ENCODE peak calls at places on chromosomes 4 and X, in seven cellular contexts. One of them, this sample, is unnamed.

GRCh38 chrX:137423241-137423640 is 142.7 kb upstream of the ZIC3 start:
- DNase-seq in suprapubic skin: no peak
- DNase-seq in CD8-positive, alpha-beta memory T cell: no peak
- DNase-seq in CD4-positive, alpha-beta memory T cell: no peak
- DNase-seq in HCT116: no peak
- DNase-seq in fibroblast of mammary gland: no peak
- DNase-seq in BJ: no peak
- DNase-seq in this sample: no peak

GRCh38 chr4:153362184-153362583 is 17.7 kb downstream of the MND1 start:
- DNase-seq in suprapubic skin: no peak
- DNase-seq in CD8-positive, alpha-beta memory T cell: no peak
- DNase-seq in CD4-positive, alpha-beta memory T cell: no peak
- DNase-seq in HCT116: no peak
- DNase-seq in fibroblast of mammary gland: peak; percentile 51
- DNase-seq in BJ: no peak
- DNase-seq in this sample: no peak

GRCh38 chrX:107676559-107677378 is 48.5 kb downstream of the PRPS1 start:
- DNase-seq in suprapubic skin: peak; percentile 91
- DNase-seq in CD8-positive, alpha-beta memory T cell: peak; percentile 67
- DNase-seq in CD4-positive, alpha-beta memory T cell: peak; percentile 44
- DNase-seq in HCT116: peak; percentile 78
- DNase-seq in fibroblast of mammary gland: peak; percentile 97
- DNase-seq in BJ: peak; percentile 59
- DNase-seq in this sample: peak; percentile 88

GRCh38 chr4:57182132-57182874 is 72.1 kb upstream of the IGFBP7 start:
- DNase-seq in suprapubic skin: no peak
- DNase-seq in CD8-positive, alpha-beta memory T cell: no peak
- DNase-seq in CD4-positive, alpha-beta memory T cell: no peak
- DNase-seq in HCT116: no peak
- DNase-seq in fibroblast of mammary gland: no peak
- DNase-seq in BJ: no peak
- DNase-seq in this sample: no peak

GRCh38 chr4:82748176-82748575 is 50.4 kb downstream of the SCD5 start:
- DNase-seq in suprapubic skin: no peak
- DNase-seq in CD8-positive, alpha-beta memory T cell: no peak
- DNase-seq in CD4-positive, alpha-beta memory T cell: no peak
- DNase-seq in HCT116: no peak
- DNase-seq in fibroblast of mammary gland: no peak
- DNase-seq in BJ: no peak
- DNase-seq in this sample: no peak

GRCh38 chr4:150033937-150034336 is 44.3 kb upstream of the DCLK2 start:
- DNase-seq in suprapubic skin: no peak
- DNase-seq in CD8-positive, alpha-beta memory T cell: no peak
- DNase-seq in CD4-positive, alpha-beta memory T cell: no peak
- DNase-seq in HCT116: no peak
- DNase-seq in fibroblast of mammary gland: peak; percentile 70
- DNase-seq in BJ: no peak
- DNase-seq in this sample: no peak

GRCh38 chr4:108393870-108394269 is 225.1 kb upstream of the LEF1 start:
- DNase-seq in suprapubic skin: no peak
- DNase-seq in CD8-positive, alpha-beta memory T cell: no peak
- DNase-seq in CD4-positive, alpha-beta memory T cell: no peak
- DNase-seq in HCT116: no peak
- DNase-seq in fibroblast of mammary gland: no peak
- DNase-seq in BJ: no peak
- DNase-seq in this sample: no peak

GRCh38 chr4:89108068-89108467 is 3.3 kb upstream of the TIGD2 start:
- DNase-seq in suprapubic skin: no peak
- DNase-seq in CD8-positive, alpha-beta memory T cell: no peak
- DNase-seq in CD4-positive, alpha-beta memory T cell: no peak
- DNase-seq in HCT116: no peak
- DNase-seq in fibroblast of mammary gland: no peak
- DNase-seq in BJ: no peak
- DNase-seq in this sample: peak; percentile 28

GRCh38 chrX:122517781-122518180 is 666.3 kb upstream of the GRIA3 start:
- DNase-seq in suprapubic skin: no peak
- DNase-seq in CD8-positive, alpha-beta memory T cell: no peak
- DNase-seq in CD4-positive, alpha-beta memory T cell: no peak
- DNase-seq in HCT116: no peak
- DNase-seq in fibroblast of mammary gland: peak; percentile 60
- DNase-seq in BJ: peak; percentile 29
- DNase-seq in this sample: no peak

GRCh38 chr4:139599076-139599475 is 43.1 kb upstream of the SETD7 start:
- DNase-seq in suprapubic skin: no peak
- DNase-seq in CD8-positive, alpha-beta memory T cell: no peak
- DNase-seq in CD4-positive, alpha-beta memory T cell: no peak
- DNase-seq in HCT116: no peak
- DNase-seq in fibroblast of mammary gland: no peak
- DNase-seq in BJ: no peak
- DNase-seq in this sample: no peak

GRCh38 chr4:89657931-89658700 is 178.8 kb downstream of the SNCA start:
- DNase-seq in suprapubic skin: no peak
- DNase-seq in CD8-positive, alpha-beta memory T cell: no peak
- DNase-seq in CD4-positive, alpha-beta memory T cell: no peak
- DNase-seq in HCT116: peak; percentile 28
- DNase-seq in fibroblast of mammary gland: peak; percentile 53
- DNase-seq in BJ: no peak
- DNase-seq in this sample: no peak

GRCh38 chr4:5888222-5888701 is 4.6 kb downstream of the CRMP1 start:
- DNase-seq in suprapubic skin: no peak
- DNase-seq in CD8-positive, alpha-beta memory T cell: no peak
- DNase-seq in CD4-positive, alpha-beta memory T cell: no peak
- DNase-seq in HCT116: no peak
- DNase-seq in fibroblast of mammary gland: no peak
- DNase-seq in BJ: no peak
- DNase-seq in this sample: no peak

GRCh38 chr4:41304221-41304620 is 47.5 kb downstream of the UCHL1 start:
- DNase-seq in suprapubic skin: no peak
- DNase-seq in CD8-positive, alpha-beta memory T cell: no peak
- DNase-seq in CD4-positive, alpha-beta memory T cell: no peak
- DNase-seq in HCT116: no peak
- DNase-seq in fibroblast of mammary gland: no peak
- DNase-seq in BJ: no peak
- DNase-seq in this sample: no peak

GRCh38 chr4:179671609-179672008 is 2229.4 kb upstream of the AGA start:
- DNase-seq in suprapubic skin: no peak
- DNase-seq in CD8-positive, alpha-beta memory T cell: no peak
- DNase-seq in CD4-positive, alpha-beta memory T cell: no peak
- DNase-seq in HCT116: no peak
- DNase-seq in fibroblast of mammary gland: no peak
- DNase-seq in BJ: no peak
- DNase-seq in this sample: no peak

GRCh38 chr4:78568640-78569261 is 17.2 kb downstream of the ANXA3 start:
- DNase-seq in suprapubic skin: no peak
- DNase-seq in CD8-positive, alpha-beta memory T cell: no peak
- DNase-seq in CD4-positive, alpha-beta memory T cell: no peak
- DNase-seq in HCT116: no peak
- DNase-seq in fibroblast of mammary gland: peak; percentile 28
- DNase-seq in BJ: no peak
- DNase-seq in this sample: peak; percentile 45

GRCh38 chrX:18683027-18683426 is 11.1 kb upstream of the RS1 start:
- DNase-seq in suprapubic skin: no peak
- DNase-seq in CD8-positive, alpha-beta memory T cell: no peak
- DNase-seq in CD4-positive, alpha-beta memory T cell: no peak
- DNase-seq in HCT116: no peak
- DNase-seq in fibroblast of mammary gland: no peak
- DNase-seq in BJ: no peak
- DNase-seq in this sample: no peak

GRCh38 chr4:169253087-169253675 is 17.6 kb downstream of the SH3RF1 start:
- DNase-seq in suprapubic skin: no peak
- DNase-seq in CD8-positive, alpha-beta memory T cell: no peak
- DNase-seq in CD4-positive, alpha-beta memory T cell: no peak
- DNase-seq in HCT116: no peak
- DNase-seq in fibroblast of mammary gland: no peak
- DNase-seq in BJ: no peak
- DNase-seq in this sample: no peak

DNA sequence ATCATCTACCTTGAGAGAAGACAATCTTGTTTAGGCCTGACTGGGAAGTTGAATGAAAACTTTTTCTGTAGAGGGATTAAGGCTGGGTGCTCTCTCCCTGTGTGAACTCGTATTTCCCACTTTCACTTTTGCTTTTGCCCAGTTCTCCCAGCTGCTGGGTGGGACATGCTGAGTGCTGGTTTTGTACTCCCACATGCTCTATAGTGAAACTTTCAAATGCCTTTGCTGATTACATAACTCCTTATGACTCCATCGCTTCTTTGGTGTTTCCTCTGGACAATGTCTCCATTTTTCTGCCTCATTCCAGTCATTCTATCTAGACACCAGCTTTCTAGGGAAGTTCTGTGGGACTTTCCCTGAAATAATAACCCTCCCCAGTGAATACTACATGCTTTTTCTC is 100.5 kb downstream of the CLNK start:
- DNase-seq in suprapubic skin: no peak
- DNase-seq in CD8-positive, alpha-beta memory T cell: no peak
- DNase-seq in CD4-positive, alpha-beta memory T cell: no peak
- DNase-seq in HCT116: no peak
- DNase-seq in fibroblast of mammary gland: peak; percentile 76
- DNase-seq in BJ: peak; percentile 29
- DNase-seq in this sample: no peak
- H3K4me3 ChIP-seq in suprapubic skin: peak overlapping the region; percentile 17
- H3K4me3 ChIP-seq in CD8-positive, alpha-beta memory T cell: no peak overlapping the region
- H3K4me3 ChIP-seq in CD4-positive, alpha-beta memory T cell: no peak overlapping the region
- H3K4me3 ChIP-seq in HCT116: no peak overlapping the region
- H3K4me3 ChIP-seq in fibroblast of mammary gland: no peak overlapping the region
- H3K4me3 ChIP-seq in BJ: no peak overlapping the region
- H3K4me3 ChIP-seq in this sample: no peak overlapping the region

GRCh38 chr4:145734051-145734450 is 54.1 kb downstream of the C4orf51 start:
- DNase-seq in suprapubic skin: no peak
- DNase-seq in CD8-positive, alpha-beta memory T cell: no peak
- DNase-seq in CD4-positive, alpha-beta memory T cell: no peak
- DNase-seq in HCT116: no peak
- DNase-seq in fibroblast of mammary gland: peak; percentile 30
- DNase-seq in BJ: no peak
- DNase-seq in this sample: no peak
- H3K4me3 ChIP-seq in suprapubic skin: peak overlapping the region; percentile 61
- H3K4me3 ChIP-seq in CD8-positive, alpha-beta memory T cell: no peak overlapping the region
- H3K4me3 ChIP-seq in CD4-positive, alpha-beta memory T cell: no peak overlapping the region
- H3K4me3 ChIP-seq in HCT116: no peak overlapping the region
- H3K4me3 ChIP-seq in fibroblast of mammary gland: no peak overlapping the region
- H3K4me3 ChIP-seq in BJ: no peak overlapping the region
- H3K4me3 ChIP-seq in this sample: no peak overlapping the region

GRCh38 chr4:80253510-80253909 is 13.0 kb upstream of the FGF5 start:
- DNase-seq in suprapubic skin: no peak
- DNase-seq in CD8-positive, alpha-beta memory T cell: no peak
- DNase-seq in CD4-positive, alpha-beta memory T cell: no peak
- DNase-seq in HCT116: no peak
- DNase-seq in fibroblast of mammary gland: no peak
- DNase-seq in BJ: no peak
- DNase-seq in this sample: no peak

GRCh38 chr4:80252953-80253352 is 13.5 kb upstream of the FGF5 start:
- DNase-seq in suprapubic skin: no peak
- DNase-seq in CD8-positive, alpha-beta memory T cell: no peak
- DNase-seq in CD4-positive, alpha-beta memory T cell: no peak
- DNase-seq in HCT116: no peak
- DNase-seq in fibroblast of mammary gland: no peak
- DNase-seq in BJ: no peak
- DNase-seq in this sample: no peak

GRCh38 chr4:80254114-80254513 is 12.3 kb upstream of the FGF5 start:
- DNase-seq in suprapubic skin: no peak
- DNase-seq in CD8-positive, alpha-beta memory T cell: no peak
- DNase-seq in CD4-positive, alpha-beta memory T cell: no peak
- DNase-seq in HCT116: no peak
- DNase-seq in fibroblast of mammary gland: no peak
- DNase-seq in BJ: no peak
- DNase-seq in this sample: no peak

GRCh38 chr4:80257851-80258250 is 8.6 kb upstream of the FGF5 start:
- DNase-seq in suprapubic skin: no peak
- DNase-seq in CD8-positive, alpha-beta memory T cell: no peak
- DNase-seq in CD4-positive, alpha-beta memory T cell: no peak
- DNase-seq in HCT116: no peak
- DNase-seq in fibroblast of mammary gland: no peak
- DNase-seq in BJ: no peak
- DNase-seq in this sample: no peak

DNA sequence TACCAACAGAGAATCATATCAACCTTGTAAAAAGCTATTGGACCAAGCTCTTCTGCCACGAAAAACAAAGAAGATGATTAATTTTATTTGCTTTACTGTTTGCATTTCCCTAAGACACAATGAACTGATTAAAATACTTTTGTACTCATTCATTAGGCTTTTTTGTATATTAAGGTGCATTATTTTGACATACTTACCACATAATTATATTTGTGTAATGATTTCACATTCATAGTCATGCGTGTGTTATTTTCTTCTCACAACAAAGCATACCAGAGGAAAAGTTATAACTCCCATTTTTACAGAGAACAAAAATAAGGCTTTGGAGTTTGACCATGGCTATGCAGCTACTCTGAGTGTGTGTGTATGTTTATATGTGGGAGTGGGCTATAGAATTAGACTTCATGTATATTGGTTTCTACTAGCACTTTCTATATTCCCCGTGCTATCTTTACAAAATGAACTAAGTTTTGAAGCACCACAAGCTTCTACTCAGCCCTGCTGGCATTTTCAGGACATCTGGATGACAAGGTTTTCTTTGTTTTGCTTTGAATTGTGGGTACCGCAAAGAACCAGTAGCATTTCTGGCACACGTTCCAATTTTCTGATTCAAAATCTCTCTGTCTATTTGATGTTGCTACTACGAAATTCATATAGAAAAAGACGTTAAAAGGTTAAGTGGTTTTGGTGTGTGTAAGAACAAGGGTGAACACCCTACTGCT is 10.9 kb upstream of the FGF5 start:
- DNase-seq in suprapubic skin: no peak
- DNase-seq in CD8-positive, alpha-beta memory T cell: no peak
- DNase-seq in CD4-positive, alpha-beta memory T cell: no peak
- DNase-seq in HCT116: no peak
- DNase-seq in fibroblast of mammary gland: peak; percentile 76
- DNase-seq in BJ: peak; percentile 39
- DNase-seq in this sample: no peak
- H3K4me3 ChIP-seq in suprapubic skin: no peak overlapping the region
- H3K4me3 ChIP-seq in CD8-positive, alpha-beta memory T cell: no peak overlapping the region
- H3K4me3 ChIP-seq in CD4-positive, alpha-beta memory T cell: no peak overlapping the region
- H3K4me3 ChIP-seq in HCT116: no peak overlapping the region
- H3K4me3 ChIP-seq in fibroblast of mammary gland: no peak overlapping the region
- H3K4me3 ChIP-seq in BJ: no peak overlapping the region
- H3K4me3 ChIP-seq in this sample: no peak overlapping the region

DNA sequence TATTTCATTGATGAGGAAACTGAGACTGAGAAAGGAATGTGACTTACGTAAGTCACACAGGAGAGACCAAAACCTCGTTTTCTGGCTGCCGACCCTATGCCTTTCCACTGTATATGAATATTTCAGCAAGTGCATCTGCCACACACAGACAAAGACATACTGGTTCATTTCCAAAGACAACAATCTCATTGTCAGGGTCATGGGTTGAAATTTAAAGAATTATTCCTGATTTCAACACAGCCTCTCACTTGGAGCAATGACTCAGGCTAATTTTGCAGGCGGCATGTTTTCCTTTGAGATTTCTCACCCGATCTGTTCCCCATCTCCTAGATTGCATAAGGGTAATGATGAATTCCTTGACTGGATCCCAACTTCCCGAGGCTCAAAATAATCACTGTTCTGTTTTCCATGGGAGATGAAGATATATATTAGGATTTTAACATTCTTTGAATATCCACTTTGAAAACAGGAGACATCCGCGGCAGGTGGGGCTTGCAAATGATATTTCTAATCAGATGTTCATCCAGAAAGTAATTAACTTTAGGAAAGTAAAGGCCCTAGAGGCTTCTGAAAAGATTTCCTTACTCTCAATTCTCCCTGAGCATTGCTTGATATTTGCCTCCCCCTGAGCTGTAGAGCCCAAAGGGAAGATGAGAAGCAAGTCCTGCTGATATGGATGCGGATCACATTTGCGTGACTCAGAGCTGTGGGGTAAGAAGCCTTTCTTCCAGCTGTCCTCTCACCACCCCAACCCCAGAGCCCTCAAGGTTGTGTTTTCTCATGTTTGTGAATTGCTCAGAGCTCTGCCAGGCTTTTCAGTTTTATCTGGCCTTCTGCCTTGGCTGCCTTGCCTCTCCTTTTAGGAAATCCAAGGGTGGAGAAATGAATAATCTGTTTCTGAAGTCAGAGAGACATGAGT is 361.1 kb upstream of the BOD1L1 start:
- DNase-seq in suprapubic skin: no peak
- DNase-seq in CD8-positive, alpha-beta memory T cell: no peak
- DNase-seq in CD4-positive, alpha-beta memory T cell: no peak
- DNase-seq in HCT116: no peak
- DNase-seq in fibroblast of mammary gland: peak; percentile 100
- DNase-seq in BJ: no peak
- DNase-seq in this sample: peak; percentile 35
- H3K4me3 ChIP-seq in suprapubic skin: no peak overlapping the region
- H3K4me3 ChIP-seq in CD8-positive, alpha-beta memory T cell: no peak overlapping the region
- H3K4me3 ChIP-seq in CD4-positive, alpha-beta memory T cell: no peak overlapping the region
- H3K4me3 ChIP-seq in HCT116: no peak overlapping the region
- H3K4me3 ChIP-seq in fibroblast of mammary gland: no peak overlapping the region
- H3K4me3 ChIP-seq in BJ: no peak overlapping the region
- H3K4me3 ChIP-seq in this sample: peak overlapping the region; percentile 19

This sample was measured in A549.